ENCODE peak calls at places on chromosomes 11 and 22, in five cellular contexts. N, T, M, R and B are unnamed samples.
A peak's percentile ranks its signal among the peaks of the same experiment; 100 is the strongest.

GRCh38 chr11:68338041-68338800 is 25.8 kb downstream of the LRP5 start:
- DNase-seq in T (peak; percentile 49), N (no peak), R (no peak), M (no peak), B (no peak)

GRCh38 chr11:96341237-96342130 is 1.5 kb downstream of the MAML2 start:
- DNase-seq in N (peak; percentile 52), M (no peak), R (no peak), T (peak; percentile 70), B (no peak)

GRCh38 chr22:23226497-23226850 is 46.2 kb downstream of the BCR start:
- DNase-seq in T (peak; percentile 13), N (no peak), M (no peak), R (no peak), B (no peak)

GRCh38 chr11:106231591-106231990 is 154.1 kb downstream of the AASDHPPT start:
- DNase-seq in N (no peak), R (no peak), M (no peak), T (no peak), B (no peak)

GRCh38 chr11:31808268-31808667 is 2.9 kb downstream of the PAX6 start:
- DNase-seq in T (no peak), N (no peak), M (no peak), R (no peak), B (no peak)

GRCh38 chr11:117941163-117941707 is 12.0 kb upstream of the TMPRSS13 start:
- DNase-seq in M (no peak), R (peak; percentile 80), N (no peak), T (no peak), B (no peak)

GRCh38 chr11:68271023-68271780 is 571 bp downstream of the C11orf24 start:
- DNase-seq in N (peak; percentile 27), R (peak; percentile 8), T (peak; percentile 54), M (peak; percentile 53), B (peak; percentile 52)

GRCh38 chr11:79794484-79795393 is 353.9 kb upstream of the TENM4 start:
- DNase-seq in R (no peak), M (no peak), N (no peak), T (no peak), B (no peak)

GRCh38 chr11:114257621-114258558 is 38.3 kb upstream of the NNMT start:
- DNase-seq in N (no peak), T (peak; percentile 68), M (no peak), R (no peak), B (no peak)

GRCh38 chr11:34379081-34379480 is 21.3 kb upstream of the ABTB2 start:
- DNase-seq in R (no peak), M (no peak), T (no peak), N (no peak), B (no peak)